ENCODE peak calls at places on chromosomes 2 and 18, in seven cellular contexts. One of them, this sample, is unnamed.

GRCh38 chr2:146982393-146982846 is 862.4 kb upstream of the ACVR2A start:
- DNase-seq in ACHN: no peak
- DNase-seq in NCI-H2171: no peak
- DNase-seq in COR-L47: no peak
- DNase-seq in cardiac muscle cell: peak; percentile 98
- DNase-seq in fibroblast of the aortic adventitia: peak; percentile 99
- DNase-seq in kidney tubule cell: peak; percentile 18
- DNase-seq in this sample: no peak

GRCh38 chr2:213640742-213641425 is 356.6 kb downstream of the SPAG16 start:
- DNase-seq in ACHN: no peak
- DNase-seq in COR-L47: peak; percentile 59
- DNase-seq in kidney tubule cell: peak; percentile 7
- DNase-seq in cardiac muscle cell: no peak
- DNase-seq in fibroblast of the aortic adventitia: no peak
- DNase-seq in NCI-H2171: no peak
- DNase-seq in this sample: no peak

GRCh38 chr2:36338827-36339145 is 16.8 kb upstream of the CRIM1 start:
- DNase-seq in fibroblast of the aortic adventitia: peak; percentile 55
- DNase-seq in COR-L47: no peak
- DNase-seq in ACHN: peak; percentile 96
- DNase-seq in NCI-H2171: no peak
- DNase-seq in kidney tubule cell: peak; percentile 84
- DNase-seq in cardiac muscle cell: peak; percentile 36
- DNase-seq in this sample: peak; percentile 44

GRCh38 chr18:12774982-12775381 is 72.1 kb downstream of the PSMG2 start:
- DNase-seq in fibroblast of the aortic adventitia: no peak
- DNase-seq in NCI-H2171: no peak
- DNase-seq in cardiac muscle cell: no peak
- DNase-seq in kidney tubule cell: no peak
- DNase-seq in COR-L47: no peak
- DNase-seq in ACHN: no peak
- DNase-seq in this sample: no peak

GRCh38 chr2:155427470-155427869 is 729.0 kb downstream of the KCNJ3 start:
- DNase-seq in cardiac muscle cell: no peak
- DNase-seq in COR-L47: no peak
- DNase-seq in ACHN: no peak
- DNase-seq in NCI-H2171: no peak
- DNase-seq in fibroblast of the aortic adventitia: no peak
- DNase-seq in kidney tubule cell: no peak
- DNase-seq in this sample: no peak

GRCh38 chr18:9627642-9628041 is 13.3 kb upstream of the PPP4R1 start:
- DNase-seq in NCI-H2171: no peak
- DNase-seq in kidney tubule cell: peak; percentile 59
- DNase-seq in COR-L47: no peak
- DNase-seq in ACHN: no peak
- DNase-seq in fibroblast of the aortic adventitia: peak; percentile 61
- DNase-seq in cardiac muscle cell: peak; percentile 77
- DNase-seq in this sample: no peak

GRCh38 chr2:9740382-9741040 is 102.8 kb upstream of the TAF1B start:
- DNase-seq in COR-L47: no peak
- DNase-seq in fibroblast of the aortic adventitia: no peak
- DNase-seq in cardiac muscle cell: no peak
- DNase-seq in ACHN: peak; percentile 21
- DNase-seq in NCI-H2171: no peak
- DNase-seq in kidney tubule cell: peak; percentile 22
- DNase-seq in this sample: no peak

GRCh38 chr2:179393481-179393880 is 128.8 kb upstream of the SESTD1 start:
- DNase-seq in fibroblast of the aortic adventitia: no peak
- DNase-seq in cardiac muscle cell: no peak
- DNase-seq in ACHN: no peak
- DNase-seq in NCI-H2171: no peak
- DNase-seq in COR-L47: no peak
- DNase-seq in kidney tubule cell: no peak
- DNase-seq in this sample: no peak

GRCh38 chr2:145692971-145693478 is 1173.1 kb upstream of the ZEB2 start:
- DNase-seq in fibroblast of the aortic adventitia: peak; percentile 96
- DNase-seq in ACHN: peak; percentile 46
- DNase-seq in COR-L47: no peak
- DNase-seq in NCI-H2171: no peak
- DNase-seq in cardiac muscle cell: peak; percentile 94
- DNase-seq in kidney tubule cell: peak; percentile 65
- DNase-seq in this sample: peak; percentile 36

This sample was measured in HepG2.